ENCODE peak calls at places on chromosomes 6 and 20, in five cellular contexts. One of them, this sample, is unnamed.

GRCh38 chr6:144847906-144848305 is 562.8 kb downstream of the UTRN start:
- DNase-seq in HT1080: no peak
- DNase-seq in stimulated activated CD4-positive, alpha-beta T cell treated with anti-CD3 and anti-CD28 coated beads, Interleukin-2, amount 100 ng/mL, for 48 hours: no peak
- DNase-seq in stimulated activated CD8-positive, alpha-beta memory T cell treated with anti-CD3 and anti-CD28 coated beads, Interleukin-4, amount 100 ng/mL, for 4 hours: no peak
- DNase-seq in aorta: no peak
- DNase-seq in this sample: no peak

GRCh38 chr6:151142676-151143075 is 97.1 kb upstream of the AKAP12 start:
- DNase-seq in HT1080: no peak
- DNase-seq in stimulated activated CD4-positive, alpha-beta T cell treated with anti-CD3 and anti-CD28 coated beads, Interleukin-2, amount 100 ng/mL, for 48 hours: no peak
- DNase-seq in stimulated activated CD8-positive, alpha-beta memory T cell treated with anti-CD3 and anti-CD28 coated beads, Interleukin-4, amount 100 ng/mL, for 4 hours: no peak
- DNase-seq in aorta: no peak
- DNase-seq in this sample: no peak

GRCh38 chr20:23200914-23201313 is 114.8 kb upstream of the CD93 start:
- DNase-seq in HT1080: peak
- DNase-seq in stimulated activated CD4-positive, alpha-beta T cell treated with anti-CD3 and anti-CD28 coated beads, Interleukin-2, amount 100 ng/mL, for 48 hours: no peak
- DNase-seq in stimulated activated CD8-positive, alpha-beta memory T cell treated with anti-CD3 and anti-CD28 coated beads, Interleukin-4, amount 100 ng/mL, for 4 hours: no peak
- DNase-seq in aorta: peak
- DNase-seq in this sample: peak

GRCh38 chr6:14622135-14622534 is 504.6 kb downstream of the CD83 start:
- DNase-seq in HT1080: no peak
- DNase-seq in stimulated activated CD4-positive, alpha-beta T cell treated with anti-CD3 and anti-CD28 coated beads, Interleukin-2, amount 100 ng/mL, for 48 hours: no peak
- DNase-seq in stimulated activated CD8-positive, alpha-beta memory T cell treated with anti-CD3 and anti-CD28 coated beads, Interleukin-4, amount 100 ng/mL, for 4 hours: no peak
- DNase-seq in aorta: no peak
- DNase-seq in this sample: no peak

GRCh38 chr6:156949376-156949775 is 172.2 kb downstream of the ARID1B start:
- DNase-seq in HT1080: peak
- DNase-seq in stimulated activated CD4-positive, alpha-beta T cell treated with anti-CD3 and anti-CD28 coated beads, Interleukin-2, amount 100 ng/mL, for 48 hours: no peak
- DNase-seq in stimulated activated CD8-positive, alpha-beta memory T cell treated with anti-CD3 and anti-CD28 coated beads, Interleukin-4, amount 100 ng/mL, for 4 hours: no peak
- DNase-seq in aorta: no peak
- DNase-seq in this sample: no peak

GRCh38 chr6:145372671-145373123 is 362.6 kb downstream of the EPM2A start:
- DNase-seq in HT1080: peak
- DNase-seq in stimulated activated CD4-positive, alpha-beta T cell treated with anti-CD3 and anti-CD28 coated beads, Interleukin-2, amount 100 ng/mL, for 48 hours: no peak
- DNase-seq in stimulated activated CD8-positive, alpha-beta memory T cell treated with anti-CD3 and anti-CD28 coated beads, Interleukin-4, amount 100 ng/mL, for 4 hours: no peak
- DNase-seq in aorta: no peak
- DNase-seq in this sample: no peak

GRCh38 chr20:22977047-22977785 is 57.9 kb upstream of the SSTR4 start:
- DNase-seq in HT1080: no peak
- DNase-seq in stimulated activated CD4-positive, alpha-beta T cell treated with anti-CD3 and anti-CD28 coated beads, Interleukin-2, amount 100 ng/mL, for 48 hours: no peak
- DNase-seq in stimulated activated CD8-positive, alpha-beta memory T cell treated with anti-CD3 and anti-CD28 coated beads, Interleukin-4, amount 100 ng/mL, for 4 hours: no peak
- DNase-seq in aorta: no peak
- DNase-seq in this sample: no peak

GRCh38 chr6:21423106-21423854 is 170.3 kb upstream of the SOX4 start:
- DNase-seq in HT1080: no peak
- DNase-seq in stimulated activated CD4-positive, alpha-beta T cell treated with anti-CD3 and anti-CD28 coated beads, Interleukin-2, amount 100 ng/mL, for 48 hours: no peak
- DNase-seq in stimulated activated CD8-positive, alpha-beta memory T cell treated with anti-CD3 and anti-CD28 coated beads, Interleukin-4, amount 100 ng/mL, for 4 hours: no peak
- DNase-seq in aorta: no peak
- DNase-seq in this sample: no peak

GRCh38 chr6:391559-392440 is at the start of gene IRF4:
- DNase-seq in HT1080: no peak
- DNase-seq in stimulated activated CD4-positive, alpha-beta T cell treated with anti-CD3 and anti-CD28 coated beads, Interleukin-2, amount 100 ng/mL, for 48 hours: peak
- DNase-seq in stimulated activated CD8-positive, alpha-beta memory T cell treated with anti-CD3 and anti-CD28 coated beads, Interleukin-4, amount 100 ng/mL, for 4 hours: peak
- DNase-seq in aorta: no peak
- DNase-seq in this sample: no peak

GRCh38 chr6:113632220-113632864 is 224.8 kb upstream of the MARCKS start:
- DNase-seq in HT1080: peak
- DNase-seq in stimulated activated CD4-positive, alpha-beta T cell treated with anti-CD3 and anti-CD28 coated beads, Interleukin-2, amount 100 ng/mL, for 48 hours: peak
- DNase-seq in stimulated activated CD8-positive, alpha-beta memory T cell treated with anti-CD3 and anti-CD28 coated beads, Interleukin-4, amount 100 ng/mL, for 4 hours: no peak
- DNase-seq in aorta: peak
- DNase-seq in this sample: no peak

GRCh38 chr6:145836170-145836569 is 21.6 kb upstream of the FBXO30 start:
- DNase-seq in HT1080: peak
- DNase-seq in stimulated activated CD4-positive, alpha-beta T cell treated with anti-CD3 and anti-CD28 coated beads, Interleukin-2, amount 100 ng/mL, for 48 hours: no peak
- DNase-seq in stimulated activated CD8-positive, alpha-beta memory T cell treated with anti-CD3 and anti-CD28 coated beads, Interleukin-4, amount 100 ng/mL, for 4 hours: no peak
- DNase-seq in aorta: no peak
- DNase-seq in this sample: no peak

GRCh38 chr6:112036088-112036637 is 17.7 kb upstream of the CCN6 start:
- DNase-seq in HT1080: no peak
- DNase-seq in stimulated activated CD4-positive, alpha-beta T cell treated with anti-CD3 and anti-CD28 coated beads, Interleukin-2, amount 100 ng/mL, for 48 hours: no peak
- DNase-seq in stimulated activated CD8-positive, alpha-beta memory T cell treated with anti-CD3 and anti-CD28 coated beads, Interleukin-4, amount 100 ng/mL, for 4 hours: no peak
- DNase-seq in aorta: no peak
- DNase-seq in this sample: no peak

GRCh38 chr20:48556956-48557355 is 270.8 kb downstream of the PREX1 start:
- DNase-seq in HT1080: no peak
- DNase-seq in stimulated activated CD4-positive, alpha-beta T cell treated with anti-CD3 and anti-CD28 coated beads, Interleukin-2, amount 100 ng/mL, for 48 hours: no peak
- DNase-seq in stimulated activated CD8-positive, alpha-beta memory T cell treated with anti-CD3 and anti-CD28 coated beads, Interleukin-4, amount 100 ng/mL, for 4 hours: no peak
- DNase-seq in aorta: no peak
- DNase-seq in this sample: no peak

GRCh38 chr6:142850653-142851434 is 94.1 kb downstream of the HIVEP2 start:
- DNase-seq in HT1080: peak
- DNase-seq in stimulated activated CD4-positive, alpha-beta T cell treated with anti-CD3 and anti-CD28 coated beads, Interleukin-2, amount 100 ng/mL, for 48 hours: no peak
- DNase-seq in stimulated activated CD8-positive, alpha-beta memory T cell treated with anti-CD3 and anti-CD28 coated beads, Interleukin-4, amount 100 ng/mL, for 4 hours: no peak
- DNase-seq in aorta: no peak
- DNase-seq in this sample: no peak

GRCh38 chr6:163485388-163485851 is 70.9 kb downstream of the QKI start:
- DNase-seq in HT1080: no peak
- DNase-seq in stimulated activated CD4-positive, alpha-beta T cell treated with anti-CD3 and anti-CD28 coated beads, Interleukin-2, amount 100 ng/mL, for 48 hours: no peak
- DNase-seq in stimulated activated CD8-positive, alpha-beta memory T cell treated with anti-CD3 and anti-CD28 coated beads, Interleukin-4, amount 100 ng/mL, for 4 hours: no peak
- DNase-seq in aorta: no peak
- DNase-seq in this sample: no peak

GRCh38 chr6:110328231-110328630 is 29.9 kb downstream of the METTL24 start:
- DNase-seq in HT1080: no peak
- DNase-seq in stimulated activated CD4-positive, alpha-beta T cell treated with anti-CD3 and anti-CD28 coated beads, Interleukin-2, amount 100 ng/mL, for 48 hours: no peak
- DNase-seq in stimulated activated CD8-positive, alpha-beta memory T cell treated with anti-CD3 and anti-CD28 coated beads, Interleukin-4, amount 100 ng/mL, for 4 hours: no peak
- DNase-seq in aorta: no peak
- DNase-seq in this sample: no peak

GRCh38 chr6:30685157-30685976 is 1.1 kb downstream of the PPP1R18 start:
- DNase-seq in HT1080: peak
- DNase-seq in stimulated activated CD4-positive, alpha-beta T cell treated with anti-CD3 and anti-CD28 coated beads, Interleukin-2, amount 100 ng/mL, for 48 hours: no peak
- DNase-seq in stimulated activated CD8-positive, alpha-beta memory T cell treated with anti-CD3 and anti-CD28 coated beads, Interleukin-4, amount 100 ng/mL, for 4 hours: no peak
- DNase-seq in aorta: peak
- DNase-seq in this sample: peak

GRCh38 chr6:163741743-163742363 is 327.3 kb downstream of the QKI start:
- DNase-seq in HT1080: no peak
- DNase-seq in stimulated activated CD4-positive, alpha-beta T cell treated with anti-CD3 and anti-CD28 coated beads, Interleukin-2, amount 100 ng/mL, for 48 hours: no peak
- DNase-seq in stimulated activated CD8-positive, alpha-beta memory T cell treated with anti-CD3 and anti-CD28 coated beads, Interleukin-4, amount 100 ng/mL, for 4 hours: no peak
- DNase-seq in aorta: no peak
- DNase-seq in this sample: no peak

GRCh38 chr6:63644668-63645326 is 9.2 kb downstream of the PHF3 start:
- DNase-seq in HT1080: peak
- DNase-seq in stimulated activated CD4-positive, alpha-beta T cell treated with anti-CD3 and anti-CD28 coated beads, Interleukin-2, amount 100 ng/mL, for 48 hours: no peak
- DNase-seq in stimulated activated CD8-positive, alpha-beta memory T cell treated with anti-CD3 and anti-CD28 coated beads, Interleukin-4, amount 100 ng/mL, for 4 hours: no peak
- DNase-seq in aorta: no peak
- DNase-seq in this sample: no peak

GRCh38 chr20:56630086-56630493 is 984 bp downstream of the TFAP2C start:
- DNase-seq in HT1080: peak
- DNase-seq in stimulated activated CD4-positive, alpha-beta T cell treated with anti-CD3 and anti-CD28 coated beads, Interleukin-2, amount 100 ng/mL, for 48 hours: no peak
- DNase-seq in stimulated activated CD8-positive, alpha-beta memory T cell treated with anti-CD3 and anti-CD28 coated beads, Interleukin-4, amount 100 ng/mL, for 4 hours: no peak
- DNase-seq in aorta: peak
- DNase-seq in this sample: no peak

GRCh38 chr20:50585678-50586077 is 75.5 kb downstream of the PTPN1 start:
- DNase-seq in HT1080: no peak
- DNase-seq in stimulated activated CD4-positive, alpha-beta T cell treated with anti-CD3 and anti-CD28 coated beads, Interleukin-2, amount 100 ng/mL, for 48 hours: no peak
- DNase-seq in stimulated activated CD8-positive, alpha-beta memory T cell treated with anti-CD3 and anti-CD28 coated beads, Interleukin-4, amount 100 ng/mL, for 4 hours: no peak
- DNase-seq in aorta: peak
- DNase-seq in this sample: no peak

GRCh38 chr6:16275230-16275574 is 36.8 kb downstream of the GMPR start:
- DNase-seq in HT1080: no peak
- DNase-seq in stimulated activated CD4-positive, alpha-beta T cell treated with anti-CD3 and anti-CD28 coated beads, Interleukin-2, amount 100 ng/mL, for 48 hours: no peak
- DNase-seq in stimulated activated CD8-positive, alpha-beta memory T cell treated with anti-CD3 and anti-CD28 coated beads, Interleukin-4, amount 100 ng/mL, for 4 hours: no peak
- DNase-seq in aorta: no peak
- DNase-seq in this sample: no peak

GRCh38 chr20:49790077-49790798 is 22.4 kb upstream of the SLC9A8 start:
- DNase-seq in HT1080: no peak
- DNase-seq in stimulated activated CD4-positive, alpha-beta T cell treated with anti-CD3 and anti-CD28 coated beads, Interleukin-2, amount 100 ng/mL, for 48 hours: no peak
- DNase-seq in stimulated activated CD8-positive, alpha-beta memory T cell treated with anti-CD3 and anti-CD28 coated beads, Interleukin-4, amount 100 ng/mL, for 4 hours: no peak
- DNase-seq in aorta: no peak
- DNase-seq in this sample: peak

GRCh38 chr6:9398794-9399373 is 963.5 kb upstream of the SLC35B3 start:
- DNase-seq in HT1080: no peak
- DNase-seq in stimulated activated CD4-positive, alpha-beta T cell treated with anti-CD3 and anti-CD28 coated beads, Interleukin-2, amount 100 ng/mL, for 48 hours: no peak
- DNase-seq in stimulated activated CD8-positive, alpha-beta memory T cell treated with anti-CD3 and anti-CD28 coated beads, Interleukin-4, amount 100 ng/mL, for 4 hours: no peak
- DNase-seq in aorta: no peak
- DNase-seq in this sample: no peak

GRCh38 chr6:70724524-70724923 is 56.8 kb downstream of the SMAP1 start:
- DNase-seq in HT1080: no peak
- DNase-seq in stimulated activated CD4-positive, alpha-beta T cell treated with anti-CD3 and anti-CD28 coated beads, Interleukin-2, amount 100 ng/mL, for 48 hours: no peak
- DNase-seq in stimulated activated CD8-positive, alpha-beta memory T cell treated with anti-CD3 and anti-CD28 coated beads, Interleukin-4, amount 100 ng/mL, for 4 hours: no peak
- DNase-seq in aorta: no peak
- DNase-seq in this sample: no peak

GRCh38 chr6:160041608-160042007 is 72.7 kb downstream of the IGF2R start:
- DNase-seq in HT1080: peak
- DNase-seq in stimulated activated CD4-positive, alpha-beta T cell treated with anti-CD3 and anti-CD28 coated beads, Interleukin-2, amount 100 ng/mL, for 48 hours: no peak
- DNase-seq in stimulated activated CD8-positive, alpha-beta memory T cell treated with anti-CD3 and anti-CD28 coated beads, Interleukin-4, amount 100 ng/mL, for 4 hours: no peak
- DNase-seq in aorta: peak
- DNase-seq in this sample: no peak

GRCh38 chr6:85580104-85580877 is 13.4 kb downstream of the SNX14 start:
- DNase-seq in HT1080: peak
- DNase-seq in stimulated activated CD4-positive, alpha-beta T cell treated with anti-CD3 and anti-CD28 coated beads, Interleukin-2, amount 100 ng/mL, for 48 hours: no peak
- DNase-seq in stimulated activated CD8-positive, alpha-beta memory T cell treated with anti-CD3 and anti-CD28 coated beads, Interleukin-4, amount 100 ng/mL, for 4 hours: no peak
- DNase-seq in aorta: no peak
- DNase-seq in this sample: no peak

GRCh38 chr20:60512436-60512835 is 554.2 kb downstream of the CDH26 start:
- DNase-seq in HT1080: peak
- DNase-seq in stimulated activated CD4-positive, alpha-beta T cell treated with anti-CD3 and anti-CD28 coated beads, Interleukin-2, amount 100 ng/mL, for 48 hours: no peak
- DNase-seq in stimulated activated CD8-positive, alpha-beta memory T cell treated with anti-CD3 and anti-CD28 coated beads, Interleukin-4, amount 100 ng/mL, for 4 hours: no peak
- DNase-seq in aorta: no peak
- DNase-seq in this sample: no peak

GRCh38 chr6:107118976-107119375 is 3.7 kb upstream of the BEND3 start:
- DNase-seq in HT1080: peak
- DNase-seq in stimulated activated CD4-positive, alpha-beta T cell treated with anti-CD3 and anti-CD28 coated beads, Interleukin-2, amount 100 ng/mL, for 48 hours: no peak
- DNase-seq in stimulated activated CD8-positive, alpha-beta memory T cell treated with anti-CD3 and anti-CD28 coated beads, Interleukin-4, amount 100 ng/mL, for 4 hours: no peak
- DNase-seq in aorta: no peak
- DNase-seq in this sample: no peak

GRCh38 chr20:23445596-23446217 is 6.2 kb downstream of the CSTL1 start:
- DNase-seq in HT1080: peak
- DNase-seq in stimulated activated CD4-positive, alpha-beta T cell treated with anti-CD3 and anti-CD28 coated beads, Interleukin-2, amount 100 ng/mL, for 48 hours: no peak
- DNase-seq in stimulated activated CD8-positive, alpha-beta memory T cell treated with anti-CD3 and anti-CD28 coated beads, Interleukin-4, amount 100 ng/mL, for 4 hours: no peak
- DNase-seq in aorta: no peak
- DNase-seq in this sample: no peak

GRCh38 chr6:45411959-45412358 is 34.2 kb upstream of the SUPT3H start:
- DNase-seq in HT1080: no peak
- DNase-seq in stimulated activated CD4-positive, alpha-beta T cell treated with anti-CD3 and anti-CD28 coated beads, Interleukin-2, amount 100 ng/mL, for 48 hours: no peak
- DNase-seq in stimulated activated CD8-positive, alpha-beta memory T cell treated with anti-CD3 and anti-CD28 coated beads, Interleukin-4, amount 100 ng/mL, for 4 hours: no peak
- DNase-seq in aorta: no peak
- DNase-seq in this sample: no peak